ENCODE peak calls at places on chromosomes 12 and 14, in eight cellular contexts. D, E, A, I, X, K, Q and Z are unnamed samples.

GRCh38 chr14:92472860-92473259 is 40.7 kb upstream of the RIN3 start:
- DNase-seq in D (no peak), E (no peak), A (no peak), I (no peak), X (no peak), K (no peak), Q (no peak), Z (peak)

GRCh38 chr14:23864856-23865255 is 88.7 kb upstream of the DHRS4 start:
- DNase-seq in D (no peak), E (no peak), A (no peak), I (no peak), X (no peak), K (no peak), Q (no peak), Z (no peak)

GRCh38 chr12:2211119-2211518 is 158.3 kb downstream of the CACNA1C start:
- DNase-seq in D (no peak), E (no peak), A (no peak), I (no peak), X (no peak), K (no peak), Q (no peak), Z (no peak)

GRCh38 chr14:44897844-44898151 is 63.9 kb downstream of the KLHL28 start:
- DNase-seq in D (no peak), E (no peak), A (no peak), I (no peak), X (no peak), K (no peak), Q (no peak), Z (no peak)

GRCh38 chr12:82651489-82651888 is 35.2 kb upstream of the TMTC2 start:
- DNase-seq in D (no peak), E (no peak), A (no peak), I (no peak), X (no peak), K (no peak), Q (no peak), Z (no peak)

GRCh38 chr12:40063424-40063823 is 42.5 kb downstream of the SLC2A13 start:
- DNase-seq in D (no peak), E (no peak), A (no peak), I (no peak), X (no peak), K (no peak), Q (no peak), Z (no peak)

GRCh38 chr14:104140463-104141331 is 2.3 kb downstream of the KIF26A start:
- DNase-seq in D (peak), E (no peak), A (no peak), I (no peak), X (no peak), K (no peak), Q (no peak), Z (no peak)

GRCh38 chr12:33654313-33654712 is 214.7 kb upstream of the SYT10 start:
- DNase-seq in D (no peak), E (no peak), A (no peak), I (no peak), X (no peak), K (no peak), Q (no peak), Z (no peak)

GRCh38 chr12:117143008-117143532 is 43.9 kb upstream of the TESC start:
- DNase-seq in D (no peak), E (no peak), A (no peak), I (no peak), X (no peak), K (no peak), Q (no peak), Z (no peak)

GRCh38 chr14:22084393-22085281 is 411.0 kb upstream of the OR4E1 start:
- DNase-seq in D (no peak), E (no peak), A (no peak), I (peak), X (no peak), K (peak), Q (peak), Z (no peak)

GRCh38 chr12:86948851-86949250 is 692.7 kb upstream of the MGAT4C start:
- DNase-seq in D (no peak), E (no peak), A (no peak), I (no peak), X (no peak), K (no peak), Q (no peak), Z (no peak)

GRCh38 chr12:39616251-39616650 is 3.4 kb downstream of the ABCD2 start:
- DNase-seq in D (no peak), E (no peak), A (no peak), I (no peak), X (no peak), K (no peak), Q (no peak), Z (no peak)

GRCh38 chr12:55019784-55020183 is at the start of gene NEUROD4:
- DNase-seq in D (no peak), E (no peak), A (no peak), I (peak), X (no peak), K (peak), Q (peak), Z (peak)

GRCh38 chr14:64942531-64943111 is at the start of gene GPX2:
- DNase-seq in D (no peak), E (no peak), A (no peak), I (no peak), X (no peak), K (no peak), Q (no peak), Z (no peak)

GRCh38 chr12:126770188-126770587 is 1496.8 kb upstream of the TMEM132C start:
- DNase-seq in D (no peak), E (no peak), A (no peak), I (no peak), X (no peak), K (no peak), Q (peak), Z (no peak)

GRCh38 chr12:109460538-109460937 is 16.6 kb downstream of the KCTD10 start:
- DNase-seq in D (no peak), E (no peak), A (no peak), I (no peak), X (no peak), K (no peak), Q (no peak), Z (no peak)

GRCh38 chr12:110042260-110042659 is 6.1 kb downstream of the C12orf76 start:
- DNase-seq in D (no peak), E (no peak), A (no peak), I (no peak), X (no peak), K (no peak), Q (no peak), Z (no peak)

GRCh38 chr12:62917066-62917465 is 17.9 kb downstream of the PPM1H start:
- DNase-seq in D (no peak), E (no peak), A (no peak), I (no peak), X (no peak), K (no peak), Q (no peak), Z (no peak)

GRCh38 chr14:51724650-51725049 is 72.9 kb downstream of the FRMD6 start:
- DNase-seq in D (no peak), E (no peak), A (no peak), I (no peak), X (no peak), K (peak), Q (no peak), Z (no peak)

GRCh38 chr12:61848893-61849292 is 411.3 kb upstream of the USP15 start:
- DNase-seq in D (no peak), E (no peak), A (no peak), I (no peak), X (no peak), K (no peak), Q (no peak), Z (no peak)

GRCh38 chr12:15278816-15279658 is 43.3 kb upstream of the PTPRO start:
- DNase-seq in D (no peak), E (no peak), A (no peak), I (no peak), X (no peak), K (peak), Q (peak), Z (no peak)

GRCh38 chr14:74324945-74325361 is 22.2 kb upstream of the ABCD4 start:
- DNase-seq in D (no peak), E (no peak), A (no peak), I (peak), X (no peak), K (peak), Q (no peak), Z (no peak)

GRCh38 chr14:69481815-69482568 is 2.5 kb upstream of the PLEKHD1 start:
- DNase-seq in D (no peak), E (no peak), A (no peak), I (peak), X (no peak), K (no peak), Q (no peak), Z (no peak)

GRCh38 chr12:63440063-63440462 is 228.2 kb downstream of the DPY19L2 start:
- DNase-seq in D (no peak), E (no peak), A (no peak), I (no peak), X (no peak), K (no peak), Q (no peak), Z (no peak)

GRCh38 chr12:64180951-64181350 is 41.1 kb downstream of the KICS2 start:
- DNase-seq in D (no peak), E (no peak), A (no peak), I (peak), X (no peak), K (peak), Q (no peak), Z (no peak)

GRCh38 chr14:50531595-50532501 is 521 bp downstream of the MAP4K5 start:
- DNase-seq in D (no peak), E (peak), A (no peak), I (peak), X (peak), K (peak), Q (no peak), Z (peak)

GRCh38 chr12:120224304-120225199 is 23.6 kb upstream of the RPLP0 start:
- DNase-seq in D (no peak), E (no peak), A (no peak), I (no peak), X (peak), K (no peak), Q (no peak), Z (no peak)

GRCh38 chr12:128920468-128920867 is 67.2 kb downstream of the GLT1D1 start:
- DNase-seq in D (no peak), E (no peak), A (no peak), I (peak), X (no peak), K (no peak), Q (no peak), Z (peak)

GRCh38 chr12:121443193-121443829 is 43.4 kb downstream of the RNF34 start:
- DNase-seq in D (peak), E (peak), A (peak), I (peak), X (peak), K (peak), Q (no peak), Z (peak)

GRCh38 chr12:113770389-113770865 is 195.7 kb downstream of the RBM19 start:
- DNase-seq in D (no peak), E (no peak), A (no peak), I (no peak), X (no peak), K (no peak), Q (no peak), Z (no peak)

GRCh38 chr14:49960453-49960852 is 67.6 kb downstream of the ARF6 start:
- DNase-seq in D (no peak), E (no peak), A (no peak), I (no peak), X (no peak), K (no peak), Q (no peak), Z (no peak)

GRCh38 chr12:45327823-45328383 is 112.0 kb downstream of the ANO6 start:
- DNase-seq in D (no peak), E (no peak), A (no peak), I (no peak), X (no peak), K (peak), Q (no peak), Z (no peak)

GRCh38 chr12:131832393-131833231 is 4.4 kb downstream of the MMP17 start:
- DNase-seq in D (no peak), E (peak), A (no peak), I (peak), X (no peak), K (peak), Q (peak), Z (no peak)